ENCODE peak calls at places on chromosomes 4 and X, in four cellular contexts. Y, B, X and C are unnamed samples.

GRCh38 chr4:7214359-7214758 is 22.0 kb downstream of the SORCS2 start:
- DNase-seq in B (no peak), Y (no peak), X (peak; percentile 10), C (no peak)

GRCh38 chr4:3402409-3403103 is 39.2 kb upstream of the HGFAC start:
- DNase-seq in Y (peak; percentile 39), X (peak; percentile 70), B (no peak), C (peak; percentile 42)

GRCh38 chr4:77044458-77045124 is 31.2 kb downstream of the CCNI start:
- DNase-seq in X (peak; percentile 83), Y (no peak), B (no peak), C (no peak)

GRCh38 chr4:146472404-146472803 is 49.3 kb downstream of the SLC10A7 start:
- DNase-seq in Y (no peak), B (no peak), X (no peak), C (no peak)

GRCh38 chr4:142728209-142728608 is 117.9 kb downstream of the INPP4B start:
- DNase-seq in Y (no peak), B (no peak), X (no peak), C (no peak)

GRCh38 chr4:142708231-142708630 is 137.9 kb downstream of the INPP4B start:
- DNase-seq in Y (no peak), X (no peak), B (no peak), C (no peak)

GRCh38 chr4:139916041-139916440 is 237.9 kb downstream of the MAML3 start:
- DNase-seq in B (no peak), Y (no peak), X (no peak), C (no peak)

GRCh38 chr4:41359069-41359769 is 102.5 kb downstream of the UCHL1 start:
- DNase-seq in Y (no peak), B (no peak), X (no peak), C (no peak)

GRCh38 chr4:105808459-105809041 is 86.7 kb upstream of the NPNT start:
- DNase-seq in Y (no peak), B (no peak), X (peak; percentile 67), C (no peak)

GRCh38 chr4:155952546-155952945 is 1.1 kb downstream of the CTSO start:
- DNase-seq in B (no peak), X (peak; percentile 50), Y (no peak), C (no peak)

GRCh38 chrX:72539822-72540221 is 32.8 kb downstream of the HDAC8 start:
- DNase-seq in Y (no peak), X (no peak), B (no peak), C (no peak)

GRCh38 chr4:67873116-67873515 is 10.7 kb downstream of the TMPRSS11D start:
- DNase-seq in Y (no peak), B (no peak), X (no peak), C (no peak)

GRCh38 chr4:67877086-67877485 is 6.7 kb downstream of the TMPRSS11D start:
- DNase-seq in X (no peak), B (no peak), Y (no peak), C (no peak)

GRCh38 chr4:67875011-67875410 is 8.8 kb downstream of the TMPRSS11D start:
- DNase-seq in B (no peak), Y (no peak), X (no peak), C (no peak)

GRCh38 chr4:67869580-67870190 is 14.1 kb downstream of the TMPRSS11D start:
- DNase-seq in Y (no peak), X (no peak), B (no peak), C (no peak)

GRCh38 chr4:67871867-67872266 is 11.9 kb downstream of the TMPRSS11D start:
- DNase-seq in B (no peak), Y (no peak), X (peak; percentile 64), C (no peak)
- TF ChIP-seq CTCF in B (peak; percentile 25), Y (peak; percentile 16), X (peak; percentile 52), C (peak; percentile 63)

GRCh38 chr4:168945291-168945690 is 64.8 kb downstream of the CBR4 start:
- DNase-seq in X (no peak), Y (no peak), B (no peak), C (no peak)

DNA sequence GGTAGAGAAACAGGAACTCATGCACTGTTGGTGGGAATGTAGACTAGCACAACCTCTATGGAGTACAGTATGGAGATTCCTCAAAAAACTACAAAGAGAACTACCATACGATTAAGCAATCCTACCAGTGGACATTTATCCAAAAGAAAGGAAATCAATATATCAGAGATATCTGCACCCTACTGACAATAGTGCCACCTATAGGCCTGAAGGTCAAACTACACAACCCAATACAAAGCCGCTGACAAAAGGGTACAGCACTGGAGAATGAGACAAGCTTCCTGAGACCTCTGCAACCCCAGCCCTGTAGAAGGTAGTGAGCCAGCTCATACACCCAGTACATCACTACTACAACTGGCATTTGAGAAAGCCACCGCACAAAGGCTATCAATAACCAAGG is 67.1 kb downstream of the CBR4 start:
- DNase-seq in X (no peak), Y (no peak), B (no peak), C (no peak)
- TF ChIP-seq CTCF in X (peak; percentile 59), Y (peak; percentile 47), B (no peak), C (peak; percentile 67)

GRCh38 chr4:39649639-39650265 is 11.1 kb upstream of the SMIM14 start:
- DNase-seq in B (no peak), Y (no peak), X (no peak), C (no peak)

GRCh38 chr4:39642885-39643550 is 4.4 kb upstream of the SMIM14 start:
- DNase-seq in B (no peak), X (no peak), Y (no peak), C (no peak)

GRCh38 chr4:39648213-39648612 is 9.5 kb upstream of the SMIM14 start:
- DNase-seq in Y (no peak), B (no peak), X (no peak), C (no peak)

GRCh38 chr4:39648827-39649558 is 10.3 kb upstream of the SMIM14 start:
- DNase-seq in X (no peak), Y (no peak), B (no peak), C (no peak)
- TF ChIP-seq CTCF in X (no peak), Y (no peak), B (no peak), C (no peak)

GRCh38 chr4:24472514-24473308 is 111.6 kb downstream of the DHX15 start:
- DNase-seq in B (peak; percentile 83), Y (peak; percentile 87), X (peak; percentile 81), C (peak; percentile 90)

GRCh38 chr4:24470681-24471622 is 113.4 kb downstream of the DHX15 start:
- DNase-seq in B (no peak), X (peak; percentile 57), Y (peak; percentile 52), C (peak; percentile 71)

GRCh38 chr4:24475756-24476155 is 108.6 kb downstream of the DHX15 start:
- DNase-seq in B (no peak), X (no peak), Y (no peak), C (no peak)

GRCh38 chr4:24471623-24472510 is 112.5 kb downstream of the DHX15 start:
- DNase-seq in B (no peak), Y (peak; percentile 25), X (peak; percentile 8), C (no peak)

DNA sequence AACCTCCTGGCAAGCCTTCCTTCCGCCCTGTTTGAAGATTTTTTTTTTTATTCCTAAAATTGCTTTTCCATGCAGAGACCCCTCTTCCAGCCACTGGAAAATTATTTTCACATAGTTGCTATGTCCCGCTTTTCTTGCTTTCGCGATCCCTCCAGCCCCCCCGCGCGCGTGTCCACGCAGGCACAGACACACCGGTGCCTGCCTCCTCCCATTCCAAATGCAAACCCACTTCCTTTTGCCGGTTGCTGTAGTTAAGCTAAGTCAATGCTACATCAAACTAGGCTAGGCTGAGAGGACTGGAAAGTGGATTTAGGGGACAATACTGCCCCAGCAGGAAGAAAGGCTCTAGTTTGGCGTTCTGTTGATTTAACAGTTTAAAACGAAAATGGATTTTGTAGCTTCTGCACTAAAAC is 111.0 kb downstream of the DHX15 start:
- DNase-seq in B (no peak), Y (peak; percentile 23), X (peak; percentile 37), C (no peak)
- TF ChIP-seq CTCF in B (no peak), Y (no peak), X (no peak), C (peak; percentile 41)

GRCh38 chrX:576904-577303 is 53.7 kb upstream of the SHOX start:
- DNase-seq in X (no peak), Y (no peak), B (no peak), C (no peak)

GRCh38 chrX:584572-584971 is 46.0 kb upstream of the SHOX start:
- DNase-seq in B (no peak), Y (no peak), X (no peak), C (no peak)

GRCh38 chrX:581717-582116 is 48.9 kb upstream of the SHOX start:
- DNase-seq in Y (no peak), X (no peak), B (no peak), C (no peak)

GRCh38 chrX:580020-580419 is 50.6 kb upstream of the SHOX start:
- DNase-seq in B (no peak), X (no peak), Y (no peak), C (peak; percentile 27)

GRCh38 chrX:581066-581465 is 49.5 kb upstream of the SHOX start:
- DNase-seq in X (no peak), Y (no peak), B (no peak), C (no peak)
- TF ChIP-seq CTCF in X (no peak), Y (no peak), B (no peak), C (no peak)

GRCh38 chr4:184506527-184507121 is 32.3 kb upstream of the IRF2 start:
- DNase-seq in Y (no peak), B (no peak), X (no peak), C (no peak)
- TF ChIP-seq CTCF in Y (no peak), B (peak; percentile 6), X (peak; percentile 19), C (peak; percentile 50)

DNA sequence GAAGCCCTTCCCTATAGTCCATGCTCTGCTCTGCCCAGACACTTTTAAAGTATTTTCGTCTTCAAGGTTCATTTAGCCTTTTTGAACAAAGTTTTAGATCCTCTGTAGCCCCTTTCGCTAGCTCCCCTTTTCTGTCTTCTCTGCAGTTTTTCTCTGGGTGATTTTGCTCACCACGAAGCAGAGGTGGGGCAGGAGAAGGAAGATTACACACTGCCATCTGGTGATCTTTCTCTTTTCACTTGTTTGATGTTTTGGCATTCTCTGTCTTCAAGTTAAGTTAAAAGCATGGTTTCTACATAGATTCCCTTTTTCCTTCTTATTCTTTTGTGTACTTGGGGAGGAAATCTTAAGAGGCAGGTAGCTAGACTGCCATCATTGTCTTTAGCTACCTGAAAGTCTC is 43.9 kb downstream of the CC2D2A start:
- DNase-seq in Y (no peak), X (no peak), B (no peak), C (no peak)
- TF ChIP-seq CTCF in Y (no peak), X (no peak), B (no peak), C (no peak)

GRCh38 chrX:40845331-40845911 is 110.1 kb upstream of the MED14 start:
- DNase-seq in X (peak; percentile 94), B (no peak), Y (peak; percentile 16), C (no peak)

GRCh38 chrX:40844476-40844875 is 109.1 kb upstream of the MED14 start:
- DNase-seq in X (peak; percentile 20), Y (no peak), B (no peak), C (no peak)

GRCh38 chrX:40843643-40844042 is 108.3 kb upstream of the MED14 start:
- DNase-seq in Y (no peak), B (no peak), X (no peak), C (no peak)
- TF ChIP-seq CTCF in Y (no peak), B (no peak), X (no peak), C (no peak)